ENCODE peak calls at places on chromosomes 11 and 22, in four cellular contexts. Q is Karpas-422, R is tibial nerve, J is K562. E is an unnamed sample.
A peak's percentile ranks its signal among the peaks of the same experiment; 100 is the strongest.

GRCh38 chr11:86747801-86748200 is 52.5 kb upstream of the PRSS23 start:
- DNase-seq in J (no peak), R (no peak), Q (no peak), E (no peak)

GRCh38 chr11:504053-504993 is 2.7 kb downstream of the RNH1 start:
- DNase-seq in J (peak; percentile 84), R (peak; percentile 48), Q (peak; percentile 74), E (no peak)

GRCh38 chr11:96388891-96389603 is 665 bp downstream of the CCDC82 start:
- DNase-seq in Q (no peak), R (no peak), J (peak; percentile 72), E (no peak)

GRCh38 chr11:77140231-77140959 is 12.3 kb downstream of the MYO7A start:
- DNase-seq in Q (no peak), R (no peak), J (no peak), E (no peak)

GRCh38 chr11:25838918-25839611 is 492.9 kb upstream of the ANO3 start:
- DNase-seq in J (no peak), R (no peak), Q (no peak), E (no peak)

GRCh38 chr22:23058481-23059336 is 11.6 kb upstream of the GNAZ start:
- DNase-seq in J (no peak), R (no peak), Q (no peak), E (no peak)

GRCh38 chr11:4086584-4087353 is 7.8 kb upstream of the RRM1 start:
- DNase-seq in R (no peak), J (no peak), Q (no peak), E (no peak)

GRCh38 chr22:39243443-39244072 is 1.2 kb downstream of the PDGFB start:
- DNase-seq in Q (no peak), J (no peak), R (no peak), E (no peak)

GRCh38 chr22:35548762-35549106 is 8.1 kb downstream of the RASD2 start:
- DNase-seq in J (no peak), Q (no peak), R (no peak), E (no peak)

GRCh38 chr22:19105867-19106802 is 16.1 kb downstream of the DGCR2 start:
- DNase-seq in Q (peak; percentile 73), J (peak; percentile 64), R (no peak), E (no peak)

GRCh38 chr11:112902411-112903011 is 58.7 kb upstream of the NCAM1 start:
- DNase-seq in J (no peak), R (no peak), Q (no peak), E (no peak)

GRCh38 chr22:27331526-27332281 is 469.9 kb downstream of the MN1 start:
- DNase-seq in J (no peak), R (peak; percentile 4), Q (peak; percentile 68), E (no peak)

GRCh38 chr11:63917685-63918523 is 940 bp upstream of the RCOR2 start:
- DNase-seq in R (no peak), Q (peak; percentile 74), J (peak; percentile 85), E (no peak)

GRCh38 chr11:78768947-78769346 is 194.3 kb upstream of the NARS2 start:
- DNase-seq in R (no peak), J (no peak), Q (no peak), E (no peak)

GRCh38 chr11:93652161-93652597 is 9.3 kb upstream of the CEP295 start:
- DNase-seq in Q (peak; percentile 90), R (peak; percentile 65), J (peak; percentile 55), E (no peak)

GRCh38 chr11:72831521-72832300 is 17.5 kb downstream of the ATG16L2 start:
- DNase-seq in Q (peak; percentile 83), R (peak; percentile 87), J (peak; percentile 85), E (no peak)

GRCh38 chr22:36933629-36934028 is 20.2 kb downstream of the CSF2RB start:
- DNase-seq in Q (no peak), J (no peak), R (no peak), E (no peak)

GRCh38 chr11:126146454-126147192 is 64.8 kb downstream of the RPUSD4 start:
- DNase-seq in J (no peak), Q (peak; percentile 64), R (no peak), E (no peak)

GRCh38 chr11:12126352-12127019 is 16.1 kb downstream of the MICAL2 start:
- DNase-seq in R (no peak), J (no peak), Q (no peak), E (peak; percentile 57)

GRCh38 chr11:17019231-17019630 is 5.0 kb upstream of the PLEKHA7 start:
- DNase-seq in Q (no peak), J (no peak), R (no peak), E (no peak)

GRCh38 chr11:36014499-36014898 is 70.6 kb downstream of the LDLRAD3 start:
- DNase-seq in J (no peak), R (no peak), Q (no peak), E (no peak)

GRCh38 chr11:99693941-99694492 is 673.3 kb downstream of the CNTN5 start:
- DNase-seq in R (no peak), Q (no peak), J (no peak), E (peak; percentile 58)

GRCh38 chr11:1220941-1221721 is 1.7 kb upstream of the MUC5B start:
- DNase-seq in J (no peak), R (no peak), Q (no peak), E (no peak)

GRCh38 chr22:37118083-37118482 is 8.6 kb upstream of the TMPRSS6 start:
- DNase-seq in J (no peak), R (no peak), Q (no peak), E (no peak)

DNA sequence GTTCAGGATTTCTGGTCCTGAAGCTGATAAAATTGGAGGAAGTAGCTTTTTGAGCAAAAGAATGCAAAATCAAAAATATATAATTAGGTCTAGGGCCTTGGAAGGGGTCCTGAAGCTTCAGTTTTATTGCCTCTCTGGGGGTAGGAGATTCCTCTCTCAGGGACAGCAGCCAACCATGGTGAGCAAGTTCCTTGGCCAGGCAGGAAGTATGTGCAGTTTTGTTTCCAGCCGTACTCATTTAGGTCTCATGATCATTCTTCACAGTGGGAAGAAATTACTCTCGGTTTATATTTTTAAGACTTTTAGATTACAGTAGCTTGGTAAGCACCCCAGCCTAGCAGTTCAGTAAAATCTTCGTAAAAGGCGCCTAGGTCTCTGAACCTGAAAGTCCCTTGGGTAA is 3.0 kb upstream of the RAB38 start:
- DNase-seq in R (no peak), J (no peak), Q (no peak), E (no peak)
- H3K27ac ChIP-seq in R (no peak overlapping the region), J (no peak overlapping the region), Q (no peak overlapping the region), E (peak overlapping the region; percentile 99)

GRCh38 chr11:22193348-22194051 is 615 bp downstream of the ANO5 start:
- DNase-seq in Q (no peak), J (peak; percentile 6), R (no peak), E (no peak)

GRCh38 chr11:22192289-22192641 is 620 bp upstream of the ANO5 start:
- DNase-seq in Q (no peak), J (peak; percentile 21), R (no peak), E (no peak)

GRCh38 chr11:22197139-22197893 is 4.4 kb downstream of the ANO5 start:
- DNase-seq in J (no peak), Q (no peak), R (no peak), E (no peak)

GRCh38 chr11:22192642-22193347 is at the start of gene ANO5:
- DNase-seq in Q (no peak), R (no peak), J (peak; percentile 42), E (no peak)

GRCh38 chr11:22194907-22195306 is 2.0 kb downstream of the ANO5 start:
- DNase-seq in J (no peak), R (no peak), Q (no peak), E (no peak)
- H3K27ac ChIP-seq in J (no peak overlapping the region), R (no peak overlapping the region), Q (no peak overlapping the region), E (no peak overlapping the region)

GRCh38 chr11:6393989-6394670 is 3.9 kb downstream of the SMPD1 start:
- DNase-seq in R (no peak), Q (no peak), J (no peak), E (no peak)
- H3K27ac ChIP-seq in R (no peak overlapping the region), Q (no peak overlapping the region), J (no peak overlapping the region), E (no peak overlapping the region)

GRCh38 chr11:130737866-130738431 is 178.3 kb downstream of the SNX19 start:
- DNase-seq in Q (no peak), J (no peak), R (no peak), E (no peak)
- H3K27ac ChIP-seq in Q (no peak overlapping the region), J (no peak overlapping the region), R (no peak overlapping the region), E (no peak overlapping the region)

DNA sequence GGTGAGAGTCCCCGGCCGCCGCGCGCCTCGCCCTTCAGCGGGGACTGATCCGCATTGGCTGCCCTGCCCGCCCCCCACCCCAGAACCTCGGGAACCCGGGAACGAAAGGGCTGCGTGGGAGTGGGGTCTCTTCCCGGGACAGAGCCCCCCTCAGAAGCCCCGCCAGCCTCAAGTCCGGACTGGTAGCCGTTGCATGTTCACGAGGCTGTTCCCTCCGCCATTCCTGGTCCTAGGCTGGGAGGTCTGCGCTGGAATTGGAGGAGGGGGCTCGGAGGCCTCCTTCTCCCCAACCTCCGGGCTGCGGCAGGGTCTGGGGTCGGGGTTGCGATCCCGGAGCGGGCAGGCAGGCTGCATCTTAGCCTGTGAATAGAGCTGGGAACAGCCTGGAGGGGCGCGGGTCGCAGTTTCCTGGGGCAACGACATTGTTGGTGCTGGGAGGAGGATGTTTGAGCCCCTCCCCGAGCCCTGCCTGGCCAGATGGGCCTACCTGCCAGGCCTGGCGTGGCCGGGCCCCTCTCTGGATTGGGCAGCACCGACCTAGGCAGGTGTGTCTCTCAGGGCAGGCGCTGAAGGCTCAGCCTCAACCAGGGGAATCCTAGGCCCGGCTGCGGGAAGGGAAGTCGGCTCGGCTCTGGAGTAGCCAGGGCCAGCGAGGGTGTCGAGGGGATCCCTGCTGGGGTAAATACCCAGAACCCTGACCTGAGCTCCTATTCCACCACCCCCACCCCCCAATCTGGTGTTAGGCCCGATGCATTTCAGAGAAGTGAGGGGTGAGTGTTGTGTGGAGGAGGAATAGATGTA is 670 bp downstream of the MAPK8IP1 start:
- DNase-seq in J (no peak), R (no peak), Q (no peak), E (no peak)
- H3K27ac ChIP-seq in J (no peak overlapping the region), R (peak overlapping the region; percentile 76), Q (no peak overlapping the region), E (no peak overlapping the region)

GRCh38 chr11:14768789-14769188 is 123.2 kb downstream of the CYP2R1 start:
- DNase-seq in R (no peak), J (no peak), Q (no peak), E (no peak)
- H3K27ac ChIP-seq in R (no peak overlapping the region), J (no peak overlapping the region), Q (no peak overlapping the region), E (no peak overlapping the region)

E was measured in epithelial cell of prostate.